ENCODE peak calls at places on chromosomes 6 and 20, in nine cellular contexts. One of them, this sample, is unnamed.

GRCh38 chr6:8939615-8940014 is 504.3 kb upstream of the SLC35B3 start:
- DNase-seq in endodermal cell: no peak
- DNase-seq in NCI-H1694 treated with DMSO at 0.1 percent for 48 hours: no peak
- DNase-seq in Calu3: peak; percentile 11
- DNase-seq in NCI-H1417: peak; percentile 92
- DNase-seq in A549: peak; percentile 1
- DNase-seq in stimulated activated CD4-positive, alpha-beta T cell treated with anti-CD3 and anti-CD28 coated beads, Interleukin-4, amount 100 ng/mL, for 1 hour: no peak
- DNase-seq in psoas muscle: no peak
- DNase-seq in dorsolateral prefrontal cortex: no peak
- DNase-seq in this sample: no peak

GRCh38 chr6:152863618-152864326 is 113.2 kb downstream of the VIP start:
- DNase-seq in endodermal cell: peak; percentile 80
- DNase-seq in NCI-H1694 treated with DMSO at 0.1 percent for 48 hours: peak; percentile 40
- DNase-seq in Calu3: peak; percentile 50
- DNase-seq in NCI-H1417: peak; percentile 91
- DNase-seq in A549: peak; percentile 12
- DNase-seq in stimulated activated CD4-positive, alpha-beta T cell treated with anti-CD3 and anti-CD28 coated beads, Interleukin-4, amount 100 ng/mL, for 1 hour: peak; percentile 55
- DNase-seq in psoas muscle: peak; percentile 22
- DNase-seq in dorsolateral prefrontal cortex: no peak
- DNase-seq in this sample: peak; percentile 68

GRCh38 chr6:108167449-108167903 is 1.7 kb downstream of the NR2E1 start:
- DNase-seq in endodermal cell: peak; percentile 86
- DNase-seq in NCI-H1694 treated with DMSO at 0.1 percent for 48 hours: no peak
- DNase-seq in Calu3: no peak
- DNase-seq in NCI-H1417: no peak
- DNase-seq in A549: no peak
- DNase-seq in stimulated activated CD4-positive, alpha-beta T cell treated with anti-CD3 and anti-CD28 coated beads, Interleukin-4, amount 100 ng/mL, for 1 hour: no peak
- DNase-seq in psoas muscle: no peak
- DNase-seq in dorsolateral prefrontal cortex: no peak
- DNase-seq in this sample: peak; percentile 39

GRCh38 chr20:341682-342081 is 5.2 kb upstream of the NRSN2 start:
- DNase-seq in endodermal cell: no peak
- DNase-seq in NCI-H1694 treated with DMSO at 0.1 percent for 48 hours: no peak
- DNase-seq in Calu3: peak; percentile 38
- DNase-seq in NCI-H1417: no peak
- DNase-seq in A549: no peak
- DNase-seq in stimulated activated CD4-positive, alpha-beta T cell treated with anti-CD3 and anti-CD28 coated beads, Interleukin-4, amount 100 ng/mL, for 1 hour: peak; percentile 68
- DNase-seq in psoas muscle: no peak
- DNase-seq in dorsolateral prefrontal cortex: no peak
- DNase-seq in this sample: no peak

GRCh38 chr6:124714728-124715127 is 247.5 kb upstream of the RNF217 start:
- DNase-seq in endodermal cell: no peak
- DNase-seq in NCI-H1694 treated with DMSO at 0.1 percent for 48 hours: no peak
- DNase-seq in Calu3: no peak
- DNase-seq in NCI-H1417: no peak
- DNase-seq in A549: no peak
- DNase-seq in stimulated activated CD4-positive, alpha-beta T cell treated with anti-CD3 and anti-CD28 coated beads, Interleukin-4, amount 100 ng/mL, for 1 hour: no peak
- DNase-seq in psoas muscle: no peak
- DNase-seq in dorsolateral prefrontal cortex: no peak
- DNase-seq in this sample: no peak

GRCh38 chr6:106789436-106790145 is 160.2 kb downstream of the QRSL1 start:
- DNase-seq in endodermal cell: no peak
- DNase-seq in NCI-H1694 treated with DMSO at 0.1 percent for 48 hours: no peak
- DNase-seq in Calu3: no peak
- DNase-seq in NCI-H1417: no peak
- DNase-seq in A549: no peak
- DNase-seq in stimulated activated CD4-positive, alpha-beta T cell treated with anti-CD3 and anti-CD28 coated beads, Interleukin-4, amount 100 ng/mL, for 1 hour: no peak
- DNase-seq in psoas muscle: no peak
- DNase-seq in dorsolateral prefrontal cortex: no peak
- DNase-seq in this sample: no peak

GRCh38 chr6:17178301-17178700 is 76.5 kb downstream of the STMND1 start:
- DNase-seq in endodermal cell: no peak
- DNase-seq in NCI-H1694 treated with DMSO at 0.1 percent for 48 hours: no peak
- DNase-seq in Calu3: no peak
- DNase-seq in NCI-H1417: no peak
- DNase-seq in A549: no peak
- DNase-seq in stimulated activated CD4-positive, alpha-beta T cell treated with anti-CD3 and anti-CD28 coated beads, Interleukin-4, amount 100 ng/mL, for 1 hour: no peak
- DNase-seq in psoas muscle: no peak
- DNase-seq in dorsolateral prefrontal cortex: no peak
- DNase-seq in this sample: no peak

GRCh38 chr6:15246217-15247211 is 645 bp downstream of the JARID2 start:
- DNase-seq in endodermal cell: no peak
- DNase-seq in NCI-H1694 treated with DMSO at 0.1 percent for 48 hours: no peak
- DNase-seq in Calu3: no peak
- DNase-seq in NCI-H1417: peak; percentile 62
- DNase-seq in A549: no peak
- DNase-seq in stimulated activated CD4-positive, alpha-beta T cell treated with anti-CD3 and anti-CD28 coated beads, Interleukin-4, amount 100 ng/mL, for 1 hour: peak; percentile 16
- DNase-seq in psoas muscle: no peak
- DNase-seq in dorsolateral prefrontal cortex: no peak
- DNase-seq in this sample: no peak

GRCh38 chr6:34819571-34820480 is 27.9 kb downstream of the BLTP3A start:
- DNase-seq in endodermal cell: no peak
- DNase-seq in NCI-H1694 treated with DMSO at 0.1 percent for 48 hours: no peak
- DNase-seq in Calu3: no peak
- DNase-seq in NCI-H1417: no peak
- DNase-seq in A549: no peak
- DNase-seq in stimulated activated CD4-positive, alpha-beta T cell treated with anti-CD3 and anti-CD28 coated beads, Interleukin-4, amount 100 ng/mL, for 1 hour: no peak
- DNase-seq in psoas muscle: no peak
- DNase-seq in dorsolateral prefrontal cortex: no peak
- DNase-seq in this sample: no peak

GRCh38 chr6:13268914-13269532 is 59.3 kb downstream of the TBC1D7 start:
- DNase-seq in endodermal cell: peak; percentile 78
- DNase-seq in NCI-H1694 treated with DMSO at 0.1 percent for 48 hours: no peak
- DNase-seq in Calu3: peak; percentile 24
- DNase-seq in NCI-H1417: no peak
- DNase-seq in A549: no peak
- DNase-seq in stimulated activated CD4-positive, alpha-beta T cell treated with anti-CD3 and anti-CD28 coated beads, Interleukin-4, amount 100 ng/mL, for 1 hour: no peak
- DNase-seq in psoas muscle: no peak
- DNase-seq in dorsolateral prefrontal cortex: no peak
- DNase-seq in this sample: no peak

GRCh38 chr20:34581341-34582189 is 23.0 kb downstream of the MAP1LC3A start:
- DNase-seq in endodermal cell: no peak
- DNase-seq in NCI-H1694 treated with DMSO at 0.1 percent for 48 hours: no peak
- DNase-seq in Calu3: no peak
- DNase-seq in NCI-H1417: peak; percentile 51
- DNase-seq in A549: no peak
- DNase-seq in stimulated activated CD4-positive, alpha-beta T cell treated with anti-CD3 and anti-CD28 coated beads, Interleukin-4, amount 100 ng/mL, for 1 hour: no peak
- DNase-seq in psoas muscle: no peak
- DNase-seq in dorsolateral prefrontal cortex: no peak
- DNase-seq in this sample: no peak

GRCh38 chr6:14001329-14002012 is 76.7 kb downstream of the RNF182 start:
- DNase-seq in endodermal cell: no peak
- DNase-seq in NCI-H1694 treated with DMSO at 0.1 percent for 48 hours: no peak
- DNase-seq in Calu3: peak; percentile 54
- DNase-seq in NCI-H1417: no peak
- DNase-seq in A549: peak; percentile 67
- DNase-seq in stimulated activated CD4-positive, alpha-beta T cell treated with anti-CD3 and anti-CD28 coated beads, Interleukin-4, amount 100 ng/mL, for 1 hour: no peak
- DNase-seq in psoas muscle: no peak
- DNase-seq in dorsolateral prefrontal cortex: no peak
- DNase-seq in this sample: no peak

GRCh38 chr6:3766219-3766618 is 14.7 kb upstream of the PXDC1 start:
- DNase-seq in endodermal cell: no peak
- DNase-seq in NCI-H1694 treated with DMSO at 0.1 percent for 48 hours: peak; percentile 91
- DNase-seq in Calu3: no peak
- DNase-seq in NCI-H1417: no peak
- DNase-seq in A549: no peak
- DNase-seq in stimulated activated CD4-positive, alpha-beta T cell treated with anti-CD3 and anti-CD28 coated beads, Interleukin-4, amount 100 ng/mL, for 1 hour: no peak
- DNase-seq in psoas muscle: no peak
- DNase-seq in dorsolateral prefrontal cortex: no peak
- DNase-seq in this sample: no peak

GRCh38 chr20:63533388-63533787 is 3.8 kb downstream of the PTK6 start:
- DNase-seq in endodermal cell: no peak
- DNase-seq in NCI-H1694 treated with DMSO at 0.1 percent for 48 hours: no peak
- DNase-seq in Calu3: no peak
- DNase-seq in NCI-H1417: no peak
- DNase-seq in A549: no peak
- DNase-seq in stimulated activated CD4-positive, alpha-beta T cell treated with anti-CD3 and anti-CD28 coated beads, Interleukin-4, amount 100 ng/mL, for 1 hour: no peak
- DNase-seq in psoas muscle: no peak
- DNase-seq in dorsolateral prefrontal cortex: no peak
- DNase-seq in this sample: no peak

GRCh38 chr20:62805365-62805710 is 703 bp downstream of the OGFR start:
- DNase-seq in endodermal cell: peak; percentile 69
- DNase-seq in NCI-H1694 treated with DMSO at 0.1 percent for 48 hours: no peak
- DNase-seq in Calu3: peak; percentile 61
- DNase-seq in NCI-H1417: peak; percentile 50
- DNase-seq in A549: no peak
- DNase-seq in stimulated activated CD4-positive, alpha-beta T cell treated with anti-CD3 and anti-CD28 coated beads, Interleukin-4, amount 100 ng/mL, for 1 hour: peak; percentile 43
- DNase-seq in psoas muscle: no peak
- DNase-seq in dorsolateral prefrontal cortex: no peak
- DNase-seq in this sample: no peak

GRCh38 chr6:129251669-129252376 is 368.9 kb downstream of the LAMA2 start:
- DNase-seq in endodermal cell: peak; percentile 86
- DNase-seq in NCI-H1694 treated with DMSO at 0.1 percent for 48 hours: peak; percentile 68
- DNase-seq in Calu3: peak; percentile 60
- DNase-seq in NCI-H1417: peak; percentile 80
- DNase-seq in A549: peak; percentile 8
- DNase-seq in stimulated activated CD4-positive, alpha-beta T cell treated with anti-CD3 and anti-CD28 coated beads, Interleukin-4, amount 100 ng/mL, for 1 hour: peak; percentile 18
- DNase-seq in psoas muscle: no peak
- DNase-seq in dorsolateral prefrontal cortex: no peak
- DNase-seq in this sample: peak; percentile 69

This sample was measured in endothelial cell.